ENCODE peak calls at places on chromosomes 3 and 15, in five cellular contexts. Y is GM13976, R is body of pancreas, E is H9, W is left lung. A is an unnamed sample.

GRCh38 chr15:90607361-90607760 is 77.6 kb downstream of the CRTC3 start:
- DNase-seq in R (peak; percentile 19), Y (no peak), E (no peak), W (no peak), A (no peak)

GRCh38 chr15:58352026-58352929 is 79.5 kb upstream of the LIPC start:
- DNase-seq in E (no peak), R (no peak), Y (no peak), W (no peak), A (no peak)

GRCh38 chr3:169420429-169420828 is 243.1 kb downstream of the MECOM start:
- DNase-seq in R (no peak), W (no peak), E (no peak), Y (no peak), A (no peak)

GRCh38 chr15:56719774-56720555 is 13.3 kb downstream of the ZNF280D start:
- DNase-seq in Y (no peak), E (no peak), W (no peak), R (no peak), A (no peak)

GRCh38 chr15:70318996-70319465 is 221.3 kb upstream of the TLE3 start:
- DNase-seq in Y (no peak), R (no peak), E (no peak), W (no peak), A (no peak)

GRCh38 chr3:124787490-124788195 is 57.4 kb downstream of the UMPS start:
- DNase-seq in W (no peak), E (no peak), Y (no peak), R (no peak), A (no peak)

GRCh38 chr3:124563376-124563775 is 166.9 kb upstream of the UMPS start:
- DNase-seq in Y (no peak), E (no peak), R (no peak), W (no peak), A (no peak)

GRCh38 chr3:64332461-64333350 is 107.4 kb upstream of the PRICKLE2 start:
- DNase-seq in E (no peak), Y (no peak), W (no peak), R (no peak), A (no peak)

GRCh38 chr15:36596915-36597314 is 17.5 kb downstream of the CDIN1 start:
- DNase-seq in R (no peak), E (no peak), W (no peak), Y (no peak), A (no peak)

GRCh38 chr15:73800662-73801345 is 47.7 kb upstream of the INSYN1 start:
- DNase-seq in W (no peak), Y (no peak), R (no peak), E (no peak), A (no peak)

GRCh38 chr3:149385617-149386298 is 8.3 kb upstream of the TM4SF1 start:
- DNase-seq in E (no peak), R (no peak), W (no peak), Y (no peak), A (no peak)

GRCh38 chr3:148911173-148911572 is 46.1 kb downstream of the CPA3 start:
- DNase-seq in Y (no peak), E (no peak), R (no peak), W (no peak), A (no peak)

GRCh38 chr3:42612928-42613327 is 12.4 kb downstream of the NKTR start:
- DNase-seq in Y (peak; percentile 25), R (no peak), W (no peak), E (no peak), A (no peak)

GRCh38 chr3:195114026-195114425 is 156.9 kb downstream of the XXYLT1 start:
- DNase-seq in R (no peak), Y (no peak), E (no peak), W (no peak), A (no peak)

GRCh38 chr3:16987141-16987540 is 102.4 kb downstream of the PLCL2 start:
- DNase-seq in W (no peak), R (peak; percentile 39), E (no peak), Y (no peak), A (no peak)

GRCh38 chr15:70375006-70375409 is 277.3 kb upstream of the TLE3 start:
- DNase-seq in R (no peak), Y (no peak), E (peak; percentile 26), W (no peak), A (no peak)

GRCh38 chr3:40317061-40317676 is 7.7 kb downstream of the EIF1B start:
- DNase-seq in E (no peak), Y (peak; percentile 47), W (no peak), R (peak; percentile 50), A (no peak)

GRCh38 chr3:158058775-158059174 is 47.4 kb downstream of the SHOX2 start:
- DNase-seq in R (no peak), W (no peak), Y (no peak), E (no peak), A (peak; percentile 25)

GRCh38 chr3:66586853-66587252 is 86.0 kb upstream of the LRIG1 start:
- DNase-seq in W (no peak), R (no peak), Y (no peak), E (no peak), A (no peak)

GRCh38 chr3:188695251-188695650 is 476.5 kb upstream of the TPRG1 start:
- DNase-seq in Y (no peak), E (no peak), W (no peak), R (no peak), A (no peak)

GRCh38 chr3:96863129-96863740 is 48.8 kb downstream of the EPHA6 start:
- DNase-seq in E (no peak), W (no peak), Y (peak; percentile 3), R (peak; percentile 21), A (peak; percentile 37)

GRCh38 chr3:186932281-186933181 is 2.2 kb downstream of the ST6GAL1 start:
- DNase-seq in W (no peak), Y (no peak), E (no peak), R (no peak), A (no peak)

GRCh38 chr3:116020989-116021388 is 397.7 kb downstream of the GAP43 start:
- DNase-seq in R (no peak), Y (no peak), W (no peak), E (no peak), A (no peak)

GRCh38 chr15:50883903-50884302 is 24.6 kb upstream of the AP4E1 start:
- DNase-seq in W (no peak), R (no peak), Y (no peak), E (no peak), A (no peak)

GRCh38 chr15:62112616-62113593 is 46.1 kb downstream of the C2CD4A start:
- DNase-seq in E (no peak), Y (no peak), R (peak; percentile 86), W (no peak), A (no peak)

GRCh38 chr3:71658131-71658530 is 67.1 kb downstream of the EIF4E3 start:
- DNase-seq in R (peak; percentile 99), E (no peak), W (peak; percentile 88), Y (no peak), A (no peak)

GRCh38 chr3:187875868-187876267 is 130.6 kb upstream of the BCL6 start:
- DNase-seq in W (no peak), Y (no peak), E (no peak), R (no peak), A (no peak)

GRCh38 chr3:39178553-39178952 is 13.8 kb downstream of the XIRP1 start:
- DNase-seq in E (no peak), W (no peak), R (no peak), Y (no peak), A (no peak)

GRCh38 chr3:39181408-39182335 is 10.7 kb downstream of the XIRP1 start:
- DNase-seq in E (no peak), W (no peak), R (no peak), Y (no peak), A (no peak)

GRCh38 chr3:39180183-39180545 is 12.2 kb downstream of the XIRP1 start:
- DNase-seq in Y (no peak), W (no peak), R (no peak), E (no peak), A (no peak)

GRCh38 chr3:39183231-39184080 is 8.9 kb downstream of the XIRP1 start:
- DNase-seq in R (no peak), E (no peak), W (no peak), Y (no peak), A (peak; percentile 47)

GRCh38 chr3:39180546-39181346 is 11.6 kb downstream of the XIRP1 start:
- DNase-seq in Y (peak; percentile 97), R (peak; percentile 97), E (peak; percentile 94), W (peak; percentile 98), A (peak; percentile 94)
- TF ChIP-seq CTCF in Y (no peak), R (no peak), E (peak; percentile 13), W (peak; percentile 41), A (no peak)

GRCh38 chr3:11370134-11370533 is 97.9 kb downstream of the ATG7 start:
- DNase-seq in E (no peak), R (no peak), W (no peak), Y (no peak), A (no peak)
- TF ChIP-seq CTCF in E (no peak), R (no peak), W (no peak), Y (no peak), A (no peak)

GRCh38 chr15:41561777-41562145 is 2.7 kb downstream of the TYRO3 start:
- DNase-seq in W (peak; percentile 60), E (peak; percentile 75), Y (no peak), R (no peak), A (peak; percentile 61)

GRCh38 chr15:41564286-41564959 is 5.4 kb downstream of the TYRO3 start:
- DNase-seq in Y (no peak), R (no peak), E (peak; percentile 84), W (no peak), A (peak; percentile 62)

GRCh38 chr15:41561104-41561776 is 2.2 kb downstream of the TYRO3 start:
- DNase-seq in E (no peak), Y (no peak), W (peak; percentile 75), R (no peak), A (no peak)

GRCh38 chr15:41562784-41563198 is 3.8 kb downstream of the TYRO3 start:
- DNase-seq in Y (no peak), W (no peak), E (no peak), R (no peak), A (no peak)

DNA sequence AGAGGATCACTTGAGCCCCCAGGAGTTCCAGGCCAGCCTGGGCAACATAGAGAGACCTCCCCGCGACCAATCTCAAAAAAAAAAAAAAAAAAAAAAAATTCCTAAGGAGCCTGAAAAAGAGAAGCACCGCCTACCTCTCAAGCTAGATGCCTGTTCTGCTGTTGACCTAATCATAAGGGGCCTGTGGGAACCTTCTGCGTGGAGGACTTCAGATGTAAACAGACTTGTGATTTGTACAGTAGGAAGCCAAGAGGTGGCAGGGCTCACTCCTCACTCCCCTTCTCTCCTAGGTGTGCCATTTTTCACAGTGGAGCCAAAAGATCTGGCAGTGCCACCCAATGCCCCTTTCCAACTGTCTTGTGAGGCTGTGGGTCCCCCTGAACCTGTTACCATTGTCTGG is 3.2 kb downstream of the TYRO3 start:
- DNase-seq in Y (no peak), E (no peak), W (no peak), R (no peak), A (no peak)
- TF ChIP-seq CTCF in Y (no peak), E (no peak), W (no peak), R (no peak), A (no peak)

GRCh38 chr3:31884251-31884650 is 96.8 kb downstream of the OSBPL10 start:
- DNase-seq in R (no peak), E (no peak), W (no peak), Y (no peak), A (no peak)

GRCh38 chr3:31882895-31883294 is 98.2 kb downstream of the OSBPL10 start:
- DNase-seq in W (no peak), R (no peak), Y (no peak), E (no peak), A (no peak)

GRCh38 chr3:31880482-31881078 is 100.5 kb downstream of the OSBPL10 start:
- DNase-seq in Y (no peak), W (no peak), E (no peak), R (no peak), A (no peak)

GRCh38 chr3:31882431-31882830 is 98.6 kb downstream of the OSBPL10 start:
- DNase-seq in W (no peak), E (no peak), R (no peak), Y (no peak), A (no peak)

GRCh38 chr3:31885235-31885634 is 95.8 kb downstream of the OSBPL10 start:
- DNase-seq in Y (no peak), R (no peak), W (no peak), E (no peak), A (no peak)
- TF ChIP-seq CTCF in Y (no peak), R (no peak), W (no peak), E (no peak), A (no peak)

A was measured in glutamatergic neuron.